ENCODE peak calls at places on chromosomes 7 and 10, in six cellular contexts. A, J, M, P, T and I are unnamed samples.

GRCh38 chr7:85602196-85602595 is 415.3 kb upstream of the SEMA3D start:
- DNase-seq in A (no peak), J (no peak), M (peak; percentile 36), P (no peak), T (no peak), I (no peak)

GRCh38 chr7:12984117-12984516 is 296.7 kb downstream of the ARL4A start:
- DNase-seq in A (no peak), J (no peak), M (no peak), P (no peak), T (no peak), I (no peak)

GRCh38 chr7:105678811-105679495 is 97.7 kb upstream of the EFCAB10 start:
- DNase-seq in A (no peak), J (no peak), M (peak; percentile 50), P (no peak), T (no peak), I (no peak)

GRCh38 chr7:23449941-23450340 is 20.4 kb downstream of the IGF2BP3 start:
- DNase-seq in A (no peak), J (no peak), M (no peak), P (no peak), T (peak; percentile 66), I (no peak)

GRCh38 chr7:151876112-151876898 is 610 bp downstream of the PRKAG2 start:
- DNase-seq in A (no peak), J (peak; percentile 46), M (no peak), P (peak; percentile 77), T (no peak), I (no peak)

GRCh38 chr10:132921818-132922807 is 20.3 kb downstream of the CFAP46 start:
- DNase-seq in A (no peak), J (no peak), M (no peak), P (no peak), T (no peak), I (no peak)

GRCh38 chr10:132942101-132942739 is at the start of gene CFAP46:
- DNase-seq in A (peak; percentile 71), J (peak; percentile 68), M (peak; percentile 44), P (peak; percentile 78), T (no peak), I (no peak)

GRCh38 chr7:100694196-100694745 is at the start of gene GIGYF1:
- DNase-seq in A (no peak), J (peak; percentile 71), M (peak; percentile 58), P (peak; percentile 72), T (peak; percentile 42), I (no peak)

GRCh38 chr7:68121056-68121455 is 1124.4 kb downstream of the TYW1 start:
- DNase-seq in A (no peak), J (no peak), M (no peak), P (no peak), T (no peak), I (no peak)

GRCh38 chr10:97499561-97500296 is 1.0 kb downstream of the UBTD1 start:
- DNase-seq in A (no peak), J (peak; percentile 66), M (peak; percentile 55), P (no peak), T (peak; percentile 20), I (no peak)

GRCh38 chr10:94450782-94451181 is 48.4 kb downstream of the TBC1D12 start:
- DNase-seq in A (no peak), J (no peak), M (no peak), P (no peak), T (no peak), I (no peak)

GRCh38 chr7:80139179-80139578 is 4.5 kb downstream of the GNAI1 start:
- DNase-seq in A (no peak), J (no peak), M (no peak), P (no peak), T (no peak), I (no peak)

GRCh38 chr7:27677912-27678612 is 15.4 kb upstream of the HIBADH start:
- DNase-seq in A (no peak), J (peak; percentile 94), M (peak; percentile 96), P (no peak), T (peak; percentile 46), I (no peak)

GRCh38 chr10:11381511-11381910 is 229.9 kb downstream of the USP6NL start:
- DNase-seq in A (no peak), J (no peak), M (no peak), P (no peak), T (no peak), I (no peak)

GRCh38 chr7:157637216-157637954 is 300.6 kb downstream of the DNAJB6 start:
- DNase-seq in A (no peak), J (no peak), M (no peak), P (no peak), T (no peak), I (no peak)

GRCh38 chr10:127998517-127999144 is 91.7 kb downstream of the PTPRE start:
- DNase-seq in A (no peak), J (no peak), M (no peak), P (no peak), T (no peak), I (no peak)

GRCh38 chr7:75045881-75046280 is 27.7 kb downstream of the RCC1L start:
- DNase-seq in A (no peak), J (no peak), M (no peak), P (no peak), T (no peak), I (no peak)

GRCh38 chr7:8232999-8233847 is 28.7 kb downstream of the ICA1 start:
- DNase-seq in A (no peak), J (no peak), M (no peak), P (no peak), T (no peak), I (no peak)

GRCh38 chr10:44576715-44577191 is 191.9 kb upstream of the CXCL12 start:
- DNase-seq in A (no peak), J (peak; percentile 3), M (peak; percentile 79), P (no peak), T (no peak), I (no peak)

GRCh38 chr7:157676001-157676400 is 339.2 kb downstream of the DNAJB6 start:
- DNase-seq in A (no peak), J (no peak), M (no peak), P (peak; percentile 52), T (no peak), I (peak; percentile 51)

GRCh38 chr7:120807390-120807789 is 50.6 kb downstream of the TSPAN12 start:
- DNase-seq in A (no peak), J (no peak), M (no peak), P (no peak), T (no peak), I (no peak)

GRCh38 chr10:19310121-19310520 is 261.5 kb downstream of the MALRD1 start:
- DNase-seq in A (no peak), J (no peak), M (peak; percentile 7), P (no peak), T (no peak), I (no peak)

GRCh38 chr7:133669061-133669455 is 416.2 kb downstream of the EXOC4 start:
- DNase-seq in A (no peak), J (no peak), M (no peak), P (no peak), T (no peak), I (no peak)

DNA sequence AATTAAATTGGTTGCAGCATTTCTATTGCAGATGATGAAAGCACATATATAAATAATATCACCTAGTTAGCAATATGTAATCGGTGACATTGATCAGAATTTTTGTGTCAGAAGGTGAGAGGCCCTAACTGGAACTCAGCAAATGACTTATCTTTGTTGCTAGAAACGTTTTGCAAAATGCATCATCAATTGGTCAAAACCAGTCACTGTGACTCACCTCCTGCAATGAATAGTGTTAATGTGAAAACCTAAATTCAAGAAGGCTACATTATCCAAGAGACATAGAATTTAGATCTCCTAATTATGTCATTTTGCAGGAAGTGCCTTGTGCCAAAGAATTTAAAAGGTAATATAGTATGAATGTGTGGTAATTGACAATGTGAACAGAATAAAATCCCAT is 9.8 kb upstream of the PNLIPRP3 start:
- DNase-seq in A (no peak), J (no peak), M (no peak), P (no peak), T (no peak), I (no peak)
- H4K91ac ChIP-seq in A (no peak overlapping the region), J (no peak overlapping the region), M (no peak overlapping the region), P (no peak overlapping the region), T (no peak overlapping the region), I (no peak overlapping the region)

DNA sequence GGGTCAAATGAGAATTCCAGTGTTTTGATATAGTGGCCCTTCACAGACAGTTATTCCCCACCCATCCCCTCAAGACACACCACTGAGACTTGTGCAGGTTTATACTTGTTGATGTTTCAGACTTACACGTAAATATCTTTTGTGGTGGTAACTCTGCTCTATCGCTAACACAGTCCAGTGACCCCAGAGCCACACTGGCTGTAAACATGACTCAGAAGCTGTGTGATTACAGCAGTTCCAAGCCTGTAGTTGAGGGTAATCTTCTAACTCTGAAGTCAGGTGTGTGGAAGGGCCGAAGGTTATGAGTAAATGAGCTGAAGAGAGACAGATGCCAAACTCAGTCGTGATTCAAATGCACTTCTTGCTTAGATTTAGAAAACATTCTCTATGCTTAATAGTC is 19.4 kb downstream of the NOBOX start:
- DNase-seq in A (no peak), J (peak; percentile 70), M (no peak), P (peak; percentile 20), T (peak; percentile 49), I (no peak)
- H4K91ac ChIP-seq in A (no peak overlapping the region), J (no peak overlapping the region), M (no peak overlapping the region), P (no peak overlapping the region), T (no peak overlapping the region), I (no peak overlapping the region)

GRCh38 chr7:51949726-51950644 is 633.4 kb upstream of the COBL start:
- DNase-seq in A (peak; percentile 63), J (no peak), M (no peak), P (peak; percentile 91), T (no peak), I (peak; percentile 91)

DNA sequence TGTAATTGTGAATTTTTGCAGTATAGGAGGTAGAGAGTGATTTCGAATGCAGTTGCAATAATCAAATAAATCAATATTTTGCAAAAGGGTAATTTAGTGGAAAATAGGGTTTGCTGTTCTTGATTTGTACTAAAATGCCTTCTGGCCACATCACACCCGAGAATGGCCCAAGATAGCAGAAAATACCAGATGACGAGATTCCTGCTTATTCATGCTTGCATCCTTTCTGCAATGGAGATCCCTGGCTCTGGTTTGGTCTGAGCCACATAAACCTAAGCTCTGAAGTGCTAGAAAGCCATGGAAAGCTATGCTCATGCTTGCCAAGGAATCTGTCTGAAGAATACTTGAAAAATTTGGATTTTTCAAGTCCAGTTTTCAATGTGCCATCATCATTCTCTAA is 634.2 kb upstream of the COBL start:
- DNase-seq in A (peak; percentile 29), J (no peak), M (no peak), P (peak; percentile 29), T (no peak), I (no peak)
- H4K91ac ChIP-seq in A (no peak overlapping the region), J (no peak overlapping the region), M (no peak overlapping the region), P (no peak overlapping the region), T (no peak overlapping the region), I (no peak overlapping the region)

GRCh38 chr10:75104842-75105241 is 6.6 kb upstream of the SAMD8 start:
- DNase-seq in A (no peak), J (no peak), M (no peak), P (no peak), T (no peak), I (no peak)

GRCh38 chr10:75107756-75108683 is 3.4 kb upstream of the SAMD8 start:
- DNase-seq in A (no peak), J (no peak), M (no peak), P (no peak), T (no peak), I (peak; percentile 7)

GRCh38 chr10:75106242-75106641 is 5.2 kb upstream of the SAMD8 start:
- DNase-seq in A (no peak), J (no peak), M (no peak), P (peak; percentile 76), T (no peak), I (peak; percentile 33)

GRCh38 chr10:75103881-75104686 is 7.4 kb upstream of the SAMD8 start:
- DNase-seq in A (no peak), J (no peak), M (no peak), P (no peak), T (no peak), I (no peak)

GRCh38 chr10:75105576-75106197 is 5.8 kb upstream of the SAMD8 start:
- DNase-seq in A (no peak), J (no peak), M (no peak), P (no peak), T (no peak), I (no peak)
- H4K91ac ChIP-seq in A (peak overlapping the region; percentile 22), J (peak overlapping the region; percentile 16), M (no peak overlapping the region), P (no peak overlapping the region), T (no peak overlapping the region), I (peak overlapping the region; percentile 99)